ENCODE peak calls at places on chromosomes 3 and 15, in eight cellular contexts. U, H, G, K, O, Q, S and T are unnamed samples.

GRCh38 chr3:58175429-58176184 is 35.2 kb downstream of the DNASE1L3 start:
- DNase-seq in U (peak), H (peak), G (peak), K (no peak), O (no peak), Q (no peak), S (no peak), T (peak)

GRCh38 chr3:168071535-168071934 is 24.2 kb downstream of the GOLIM4 start:
- DNase-seq in U (peak), H (no peak), G (no peak), K (no peak), O (no peak), Q (no peak), S (no peak), T (peak)

GRCh38 chr3:129795596-129795995 is 97.9 kb downstream of the TMCC1 start:
- DNase-seq in U (peak), H (no peak), G (no peak), K (no peak), O (no peak), Q (no peak), S (no peak), T (peak)

GRCh38 chr3:64802460-64802859 is 114.7 kb upstream of the ADAMTS9 start:
- DNase-seq in U (no peak), H (no peak), G (no peak), K (no peak), O (no peak), Q (no peak), S (no peak), T (no peak)

GRCh38 chr3:152635354-152635753 is 199.6 kb upstream of the P2RY1 start:
- DNase-seq in U (no peak), H (no peak), G (no peak), K (no peak), O (no peak), Q (no peak), S (no peak), T (peak)

GRCh38 chr3:52522651-52523251 is 10.9 kb downstream of the NT5DC2 start:
- DNase-seq in U (no peak), H (peak), G (no peak), K (peak), O (peak), Q (no peak), S (no peak), T (no peak)

GRCh38 chr15:58440922-58441321 is 9.1 kb downstream of the LIPC start:
- DNase-seq in U (no peak), H (peak), G (peak), K (no peak), O (no peak), Q (no peak), S (no peak), T (no peak)

GRCh38 chr3:101643861-101644613 is 32.9 kb downstream of the ZBTB11 start:
- DNase-seq in U (peak), H (no peak), G (no peak), K (no peak), O (peak), Q (peak), S (peak), T (peak)

GRCh38 chr3:171867976-171868375 is 24.8 kb downstream of the TMEM212 start:
- DNase-seq in U (no peak), H (no peak), G (no peak), K (no peak), O (no peak), Q (no peak), S (peak), T (no peak)

GRCh38 chr3:183159319-183159718 is 3.2 kb downstream of the LAMP3 start:
- DNase-seq in U (no peak), H (no peak), G (no peak), K (no peak), O (no peak), Q (no peak), S (peak), T (no peak)

GRCh38 chr3:55488398-55489055 is 1.4 kb upstream of the WNT5A start:
- DNase-seq in U (peak), H (peak), G (peak), K (no peak), O (no peak), Q (no peak), S (no peak), T (peak)

GRCh38 chr3:25945836-25946235 is 155.9 kb downstream of the OXSM start:
- DNase-seq in U (no peak), H (no peak), G (no peak), K (no peak), O (no peak), Q (no peak), S (peak), T (no peak)

GRCh38 chr3:139533781-139534443 is 5.6 kb downstream of the RBP1 start:
- DNase-seq in U (peak), H (no peak), G (no peak), K (no peak), O (no peak), Q (no peak), S (no peak), T (peak)

GRCh38 chr3:58068126-58068809 is 60.0 kb downstream of the FLNB start:
- DNase-seq in U (no peak), H (no peak), G (no peak), K (no peak), O (no peak), Q (no peak), S (no peak), T (no peak)

GRCh38 chr3:162367443-162368132 is 871.0 kb downstream of the OTOL1 start:
- DNase-seq in U (no peak), H (no peak), G (no peak), K (no peak), O (no peak), Q (no peak), S (no peak), T (no peak)

GRCh38 chr15:63473999-63474809 is 30.2 kb upstream of the USP3 start:
- DNase-seq in U (peak), H (peak), G (peak), K (no peak), O (peak), Q (peak), S (no peak), T (peak)

GRCh38 chr3:16171825-16172224 is 2.7 kb upstream of the GALNT15 start:
- DNase-seq in U (no peak), H (no peak), G (no peak), K (no peak), O (no peak), Q (no peak), S (no peak), T (no peak)

GRCh38 chr3:40317061-40317676 is 7.7 kb downstream of the EIF1B start:
- DNase-seq in U (peak), H (no peak), G (peak), K (no peak), O (peak), Q (peak), S (peak), T (peak)

GRCh38 chr3:123342631-123343080 is 106.2 kb downstream of the ADCY5 start:
- DNase-seq in U (no peak), H (no peak), G (no peak), K (peak), O (no peak), Q (no peak), S (no peak), T (no peak)

GRCh38 chr15:77476999-77477398 is 56.3 kb downstream of the HMG20A start:
- DNase-seq in U (no peak), H (no peak), G (no peak), K (no peak), O (no peak), Q (no peak), S (no peak), T (peak)

GRCh38 chr15:43776101-43776717 is 557 bp downstream of the ELL3 start:
- DNase-seq in U (no peak), H (peak), G (peak), K (peak), O (no peak), Q (no peak), S (peak), T (no peak)

GRCh38 chr15:25770618-25771369 is 92.3 kb downstream of the ATP10A start:
- DNase-seq in U (no peak), H (no peak), G (no peak), K (no peak), O (no peak), Q (no peak), S (no peak), T (no peak)

GRCh38 chr3:45536316-45536715 is 58.2 kb upstream of the LIMD1 start:
- DNase-seq in U (no peak), H (no peak), G (no peak), K (no peak), O (no peak), Q (no peak), S (no peak), T (no peak)

GRCh38 chr15:45333550-45333949 is 44.8 kb downstream of the GATM start:
- DNase-seq in U (peak), H (no peak), G (peak), K (no peak), O (no peak), Q (no peak), S (no peak), T (peak)

GRCh38 chr3:3165650-3166049 is 13.8 kb downstream of the CRBN start:
- DNase-seq in U (no peak), H (no peak), G (no peak), K (no peak), O (no peak), Q (no peak), S (no peak), T (no peak)

GRCh38 chr3:152232679-152233078 is 36.0 kb upstream of the MBNL1 start:
- DNase-seq in U (no peak), H (no peak), G (no peak), K (no peak), O (no peak), Q (no peak), S (no peak), T (no peak)

GRCh38 chr3:100246999-100247398 is 13.8 kb upstream of the TBC1D23 start:
- DNase-seq in U (no peak), H (no peak), G (no peak), K (no peak), O (no peak), Q (no peak), S (no peak), T (no peak)

GRCh38 chr15:70289191-70289955 is 191.7 kb upstream of the TLE3 start:
- DNase-seq in U (no peak), H (no peak), G (no peak), K (no peak), O (no peak), Q (no peak), S (no peak), T (peak)

GRCh38 chr15:68797157-68797556 is 23.5 kb downstream of the ANP32A start:
- DNase-seq in U (no peak), H (no peak), G (no peak), K (no peak), O (no peak), Q (no peak), S (no peak), T (no peak)

GRCh38 chr3:140545756-140546155 is 132.1 kb upstream of the TRIM42 start:
- DNase-seq in U (no peak), H (no peak), G (no peak), K (no peak), O (no peak), Q (no peak), S (no peak), T (no peak)

GRCh38 chr3:193983846-193984245 is 152.1 kb upstream of the HES1 start:
- DNase-seq in U (no peak), H (no peak), G (no peak), K (no peak), O (no peak), Q (no peak), S (no peak), T (no peak)

DNA sequence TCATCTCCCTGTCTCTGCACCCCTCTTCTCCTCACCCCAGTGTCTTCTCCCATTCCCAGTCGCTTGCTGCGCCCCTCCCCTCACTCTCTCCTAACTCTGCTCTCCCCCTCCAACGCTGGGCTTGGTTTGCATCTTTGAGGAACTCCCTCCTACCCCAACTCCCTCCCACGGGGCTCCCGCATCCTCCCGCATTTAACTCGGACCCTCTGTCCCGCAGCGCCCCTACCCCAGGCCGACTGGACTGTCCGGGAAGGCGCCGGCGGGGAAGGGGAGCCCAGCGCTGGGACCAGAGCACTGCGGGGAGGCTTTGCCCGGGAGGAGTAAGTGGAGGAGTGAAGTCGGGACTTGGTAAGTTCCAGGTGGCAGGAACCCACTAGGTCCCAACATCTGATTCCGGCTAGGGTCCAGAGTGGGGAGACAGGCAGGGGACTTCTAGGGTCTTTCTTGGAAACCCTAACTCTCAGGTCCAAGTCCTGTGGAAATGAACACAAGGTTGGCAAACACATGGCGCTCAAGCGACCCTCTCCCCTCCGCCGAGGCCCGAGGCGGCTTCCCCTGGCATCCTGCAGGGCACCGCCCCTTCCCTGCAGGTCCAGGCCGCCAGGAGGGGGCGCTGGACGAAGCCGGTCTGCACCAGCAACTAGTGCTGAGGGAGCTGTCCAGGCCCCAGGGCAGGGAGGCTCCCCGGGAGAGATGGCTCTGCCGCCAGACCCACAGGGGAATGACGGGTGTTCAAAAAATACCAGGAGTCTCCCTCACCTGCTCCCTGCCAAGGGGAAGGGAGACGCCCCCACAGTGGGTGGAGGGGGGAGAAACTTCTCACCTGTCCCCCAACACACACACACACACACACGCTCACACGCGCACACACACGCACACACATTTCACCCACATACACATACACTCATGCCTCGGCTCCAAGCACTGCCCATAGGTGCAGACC is 53.2 kb downstream of the LHFPL4 start:
- DNase-seq in U (peak), H (peak), G (peak), K (no peak), O (peak), Q (peak), S (peak), T (peak)
- H3K4me3 ChIP-seq in U (peak), H (no peak), G (no peak), K (no peak), O (no peak), Q (no peak), S (no peak), T (no peak)

DNA sequence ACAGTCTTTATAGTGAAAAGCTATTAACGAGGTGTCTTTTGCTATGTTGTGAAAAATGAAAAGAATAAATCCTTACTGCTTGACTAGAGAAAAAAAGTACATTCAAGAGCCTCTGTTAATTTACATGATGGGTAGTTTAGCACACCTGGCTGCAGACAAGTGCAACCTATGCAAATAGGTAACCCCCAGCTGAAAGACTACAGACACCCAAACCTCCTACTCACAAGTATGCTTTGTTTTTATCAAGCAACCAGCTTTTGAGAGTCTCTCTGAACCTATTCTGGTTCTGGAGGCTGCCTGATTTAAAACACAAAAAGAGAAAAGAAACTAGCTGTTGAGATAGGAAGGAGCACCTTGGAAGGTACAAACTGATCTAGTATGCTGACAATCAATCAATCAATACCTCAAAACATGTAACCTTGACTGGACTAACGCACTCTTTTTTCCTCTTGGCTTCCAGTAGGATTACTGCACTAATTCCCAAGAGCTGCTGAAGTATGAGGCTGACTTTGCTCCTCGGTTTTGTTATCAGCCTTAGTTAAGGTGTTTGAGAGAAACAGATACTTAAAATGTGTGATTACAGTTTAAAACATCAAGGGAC is 63.7 kb downstream of the OSBPL10 start:
- DNase-seq in U (peak), H (no peak), G (no peak), K (no peak), O (no peak), Q (no peak), S (no peak), T (no peak)
- H3K4me3 ChIP-seq in U (no peak), H (no peak), G (no peak), K (peak), O (no peak), Q (peak), S (no peak), T (peak)

GRCh38 chr15:32952062-32952461 is 234.3 kb downstream of the GREM1 start:
- DNase-seq in U (no peak), H (no peak), G (no peak), K (no peak), O (no peak), Q (no peak), S (no peak), T (no peak)

GRCh38 chr15:32956006-32956405 is 238.2 kb downstream of the GREM1 start:
- DNase-seq in U (peak), H (no peak), G (no peak), K (no peak), O (no peak), Q (no peak), S (peak), T (peak)

GRCh38 chr15:32959077-32959476 is 235.4 kb downstream of the FMN1 start:
- DNase-seq in U (peak), H (no peak), G (no peak), K (no peak), O (no peak), Q (no peak), S (no peak), T (peak)

GRCh38 chr15:32957219-32957618 is 237.3 kb downstream of the FMN1 start:
- DNase-seq in U (no peak), H (no peak), G (no peak), K (no peak), O (no peak), Q (no peak), S (no peak), T (no peak)

DNA sequence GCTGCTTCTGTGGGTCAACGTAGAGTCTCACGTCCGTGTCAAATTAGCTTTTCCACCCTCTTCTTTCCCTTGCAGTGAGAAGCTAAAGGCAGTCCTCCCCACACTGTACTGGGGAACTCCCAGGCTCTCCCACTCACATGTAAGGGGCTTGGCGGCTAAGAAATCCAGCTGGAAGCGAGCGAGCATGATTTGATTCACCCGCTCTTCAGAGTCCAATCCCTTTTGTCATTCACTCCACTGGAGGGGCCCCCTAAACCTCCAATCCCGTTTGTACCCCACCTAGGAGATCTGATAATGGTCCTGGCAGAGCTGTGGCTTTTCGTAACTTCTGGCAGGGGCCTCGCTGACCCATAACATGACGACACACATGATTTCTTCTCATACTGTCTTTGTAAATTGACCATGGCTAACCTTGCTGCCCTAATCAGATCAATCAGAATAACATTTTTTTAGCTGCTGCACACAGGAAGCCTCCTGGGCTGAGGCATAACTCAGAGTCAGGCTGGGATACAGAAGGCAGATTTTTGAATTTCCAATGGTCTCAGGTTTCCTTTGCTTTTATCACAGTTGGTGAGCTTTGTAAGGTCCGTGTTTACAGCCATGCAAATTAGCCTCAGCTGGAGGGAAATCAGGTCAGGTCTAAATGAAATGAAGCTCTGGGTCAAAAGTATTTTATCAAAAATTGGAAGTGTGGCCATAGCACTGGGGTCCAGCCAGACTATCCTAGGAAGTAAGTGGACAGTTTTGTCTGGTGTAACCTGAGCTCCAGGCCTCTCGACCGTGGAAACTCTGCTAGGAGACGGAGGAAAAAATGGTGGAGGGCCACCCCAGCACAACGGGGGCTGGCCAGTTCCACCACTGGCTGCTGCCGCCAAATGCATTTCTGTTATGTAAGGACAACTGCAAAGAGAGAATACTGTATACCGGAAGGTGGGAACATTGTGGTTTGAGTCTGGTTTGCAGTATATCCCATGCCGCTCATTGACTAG is 235.4 kb downstream of the GREM1 start:
- DNase-seq in U (peak), H (no peak), G (no peak), K (no peak), O (no peak), Q (no peak), S (no peak), T (peak)
- H3K4me3 ChIP-seq in U (no peak), H (no peak), G (no peak), K (no peak), O (no peak), Q (no peak), S (no peak), T (no peak)

GRCh38 chr3:88248658-88249057 is 98.9 kb downstream of the C3orf38 start:
- DNase-seq in U (no peak), H (no peak), G (no peak), K (no peak), O (no peak), Q (no peak), S (no peak), T (no peak)
- H3K4me3 ChIP-seq in U (no peak), H (no peak), G (no peak), K (no peak), O (no peak), Q (no peak), S (no peak), T (no peak)

GRCh38 chr3:187292186-187292585 is 649 bp upstream of the MASP1 start:
- DNase-seq in U (no peak), H (no peak), G (no peak), K (no peak), O (no peak), Q (no peak), S (no peak), T (no peak)

GRCh38 chr3:187291512-187292132 is at the start of gene MASP1:
- DNase-seq in U (no peak), H (no peak), G (no peak), K (no peak), O (no peak), Q (no peak), S (no peak), T (no peak)

GRCh38 chr3:187291001-187291511 is 481 bp downstream of the MASP1 start:
- DNase-seq in U (peak), H (no peak), G (no peak), K (no peak), O (no peak), Q (no peak), S (no peak), T (peak)

GRCh38 chr3:187288176-187288893 is 3.2 kb downstream of the MASP1 start:
- DNase-seq in U (no peak), H (no peak), G (no peak), K (no peak), O (no peak), Q (no peak), S (no peak), T (no peak)

GRCh38 chr3:187290561-187290960 is 976 bp downstream of the MASP1 start:
- DNase-seq in U (no peak), H (no peak), G (no peak), K (no peak), O (no peak), Q (no peak), S (no peak), T (no peak)
- H3K4me3 ChIP-seq in U (no peak), H (no peak), G (peak), K (no peak), O (no peak), Q (no peak), S (no peak), T (no peak)

GRCh38 chr3:147413712-147414325 is 4.7 kb downstream of the ZIC1 start:
- DNase-seq in U (no peak), H (no peak), G (no peak), K (no peak), O (no peak), Q (no peak), S (no peak), T (no peak)
- H3K4me3 ChIP-seq in U (no peak), H (no peak), G (no peak), K (peak), O (no peak), Q (peak), S (no peak), T (peak)